ENCODE peak calls at places on chromosomes 16 and 17, in nine cellular contexts. Q, F, C, U, P, I, O, L and E are unnamed samples.

GRCh38 chr17:14760719-14761425 is 460.0 kb downstream of the HS3ST3B1 start:
- DNase-seq in Q (no peak), F (no peak), C (no peak), U (no peak), P (no peak), I (no peak), O (no peak), L (no peak), E (no peak)

GRCh38 chr16:80948886-80949502 is 57.7 kb downstream of the CMC2 start:
- DNase-seq in Q (no peak), F (peak), C (peak), U (no peak), P (peak), I (peak), O (peak), L (no peak), E (peak)

GRCh38 chr16:28313587-28313986 is 21.3 kb downstream of the SBK1 start:
- DNase-seq in Q (no peak), F (no peak), C (no peak), U (no peak), P (no peak), I (no peak), O (no peak), L (no peak), E (no peak)

GRCh38 chr17:79690988-79691836 is 39.5 kb upstream of the ENPP7 start:
- DNase-seq in Q (no peak), F (no peak), C (no peak), U (no peak), P (no peak), I (no peak), O (no peak), L (no peak), E (no peak)

GRCh38 chr16:61362583-61362982 is 673.7 kb downstream of the CDH8 start:
- DNase-seq in Q (no peak), F (no peak), C (no peak), U (no peak), P (no peak), I (no peak), O (no peak), L (no peak), E (no peak)

GRCh38 chr17:11372692-11373091 is 131.7 kb downstream of the SHISA6 start:
- DNase-seq in Q (no peak), F (no peak), C (no peak), U (no peak), P (peak), I (no peak), O (no peak), L (no peak), E (no peak)

GRCh38 chr17:31586946-31587345 is 195.5 kb downstream of the RAB11FIP4 start:
- DNase-seq in Q (no peak), F (peak), C (no peak), U (peak), P (no peak), I (no peak), O (no peak), L (no peak), E (no peak)

GRCh38 chr17:61340431-61340830 is 59.2 kb upstream of the TBX2 start:
- DNase-seq in Q (no peak), F (peak), C (no peak), U (no peak), P (no peak), I (no peak), O (no peak), L (no peak), E (no peak)

GRCh38 chr17:1967092-1967662 is 58.0 kb downstream of the RTN4RL1 start:
- DNase-seq in Q (peak), F (no peak), C (no peak), U (no peak), P (no peak), I (no peak), O (peak), L (peak), E (no peak)

GRCh38 chr17:6377906-6378305 is 57.0 kb downstream of the AIPL1 start:
- DNase-seq in Q (no peak), F (no peak), C (no peak), U (no peak), P (no peak), I (no peak), O (no peak), L (no peak), E (no peak)

GRCh38 chr17:81599719-81600486 is 37.0 kb downstream of the NPLOC4 start:
- DNase-seq in Q (no peak), F (no peak), C (peak), U (peak), P (peak), I (no peak), O (no peak), L (no peak), E (no peak)

GRCh38 chr17:62627219-62627903 is at the start of gene MRC2:
- DNase-seq in Q (no peak), F (peak), C (peak), U (peak), P (peak), I (peak), O (peak), L (no peak), E (peak)

GRCh38 chr16:30372725-30373124 is 1.9 kb upstream of the MYL11 start:
- DNase-seq in Q (no peak), F (no peak), C (no peak), U (no peak), P (no peak), I (no peak), O (no peak), L (no peak), E (no peak)

GRCh38 chr16:57748596-57748995 is 13.0 kb downstream of the KATNB1 start:
- DNase-seq in Q (no peak), F (no peak), C (no peak), U (no peak), P (no peak), I (no peak), O (peak), L (no peak), E (no peak)

GRCh38 chr17:13311301-13311700 is 290.4 kb downstream of the HS3ST3A1 start:
- DNase-seq in Q (no peak), F (no peak), C (no peak), U (no peak), P (no peak), I (no peak), O (no peak), L (no peak), E (no peak)

GRCh38 chr17:1003972-1004768 is 7.2 kb downstream of the TIMM22 start:
- DNase-seq in Q (no peak), F (no peak), C (peak), U (no peak), P (no peak), I (peak), O (peak), L (peak), E (no peak)

GRCh38 chr16:87499189-87499486 is 6.3 kb upstream of the ZCCHC14 start:
- DNase-seq in Q (no peak), F (no peak), C (no peak), U (no peak), P (no peak), I (no peak), O (no peak), L (no peak), E (peak)

GRCh38 chr17:56174421-56174820 is 21.1 kb downstream of the ANKFN1 start:
- DNase-seq in Q (no peak), F (no peak), C (no peak), U (no peak), P (no peak), I (no peak), O (no peak), L (no peak), E (no peak)

GRCh38 chr17:77332034-77332971 is 191.5 kb downstream of the SEC14L1 start:
- DNase-seq in Q (peak), F (no peak), C (peak), U (peak), P (peak), I (peak), O (no peak), L (peak), E (no peak)

GRCh38 chr17:39667262-39668140 is 752 bp upstream of the PNMT start:
- DNase-seq in Q (no peak), F (peak), C (peak), U (no peak), P (peak), I (peak), O (peak), L (peak), E (no peak)

GRCh38 chr16:75102595-75102994 is 14.0 kb downstream of the LDHD start:
- DNase-seq in Q (no peak), F (no peak), C (no peak), U (no peak), P (no peak), I (no peak), O (no peak), L (no peak), E (no peak)

GRCh38 chr16:6020162-6020980 is 922.8 kb upstream of the EEF2KMT start:
- DNase-seq in Q (no peak), F (no peak), C (no peak), U (no peak), P (no peak), I (no peak), O (no peak), L (no peak), E (no peak)

GRCh38 chr17:1208966-1209365 is 29.2 kb upstream of the ABR start:
- DNase-seq in Q (no peak), F (no peak), C (no peak), U (no peak), P (no peak), I (no peak), O (no peak), L (no peak), E (no peak)

GRCh38 chr16:23195415-23195978 is 13.0 kb downstream of the SCNN1G start:
- DNase-seq in Q (no peak), F (no peak), C (no peak), U (no peak), P (no peak), I (no peak), O (no peak), L (no peak), E (no peak)

GRCh38 chr17:1137465-1137894 is 42.3 kb downstream of the ABR start:
- DNase-seq in Q (no peak), F (no peak), C (no peak), U (no peak), P (peak), I (peak), O (no peak), L (no peak), E (no peak)

GRCh38 chr16:85199880-85200279 is 87.6 kb upstream of the CIBAR2 start:
- DNase-seq in Q (no peak), F (no peak), C (no peak), U (no peak), P (no peak), I (no peak), O (no peak), L (no peak), E (no peak)

GRCh38 chr17:42782402-42783061 is 2.1 kb downstream of the WNK4 start:
- DNase-seq in Q (no peak), F (no peak), C (no peak), U (no peak), P (no peak), I (no peak), O (no peak), L (no peak), E (no peak)

GRCh38 chr17:1229354-1229890 is 40.8 kb upstream of the BHLHA9 start:
- DNase-seq in Q (no peak), F (peak), C (peak), U (peak), P (peak), I (peak), O (peak), L (peak), E (no peak)

GRCh38 chr17:61451538-61452300 is 503 bp upstream of the TBX4 start:
- DNase-seq in Q (no peak), F (no peak), C (no peak), U (peak), P (no peak), I (no peak), O (no peak), L (no peak), E (no peak)

GRCh38 chr16:11797166-11797956 is at the start of gene ZC3H7A:
- DNase-seq in Q (peak), F (peak), C (peak), U (peak), P (peak), I (peak), O (peak), L (peak), E (peak)
- TF ChIP-seq POLR2A in Q (peak), F (peak), C (peak), U (peak), P (peak), I (no peak), O (peak), L (no peak), E (peak)

GRCh38 chr16:4314532-4315184 is 1.2 kb upstream of the GLIS2 start:
- DNase-seq in Q (no peak), F (peak), C (peak), U (peak), P (no peak), I (no peak), O (peak), L (no peak), E (no peak)

GRCh38 chr16:4316732-4317461 is 1.0 kb downstream of the GLIS2 start:
- DNase-seq in Q (no peak), F (no peak), C (peak), U (peak), P (peak), I (no peak), O (peak), L (peak), E (peak)

GRCh38 chr16:4316103-4316731 is 350 bp downstream of the GLIS2 start:
- DNase-seq in Q (no peak), F (peak), C (no peak), U (peak), P (no peak), I (no peak), O (no peak), L (no peak), E (no peak)

GRCh38 chr16:4313563-4314531 is 2.0 kb upstream of the GLIS2 start:
- DNase-seq in Q (no peak), F (peak), C (peak), U (no peak), P (peak), I (no peak), O (peak), L (peak), E (no peak)

DNA sequence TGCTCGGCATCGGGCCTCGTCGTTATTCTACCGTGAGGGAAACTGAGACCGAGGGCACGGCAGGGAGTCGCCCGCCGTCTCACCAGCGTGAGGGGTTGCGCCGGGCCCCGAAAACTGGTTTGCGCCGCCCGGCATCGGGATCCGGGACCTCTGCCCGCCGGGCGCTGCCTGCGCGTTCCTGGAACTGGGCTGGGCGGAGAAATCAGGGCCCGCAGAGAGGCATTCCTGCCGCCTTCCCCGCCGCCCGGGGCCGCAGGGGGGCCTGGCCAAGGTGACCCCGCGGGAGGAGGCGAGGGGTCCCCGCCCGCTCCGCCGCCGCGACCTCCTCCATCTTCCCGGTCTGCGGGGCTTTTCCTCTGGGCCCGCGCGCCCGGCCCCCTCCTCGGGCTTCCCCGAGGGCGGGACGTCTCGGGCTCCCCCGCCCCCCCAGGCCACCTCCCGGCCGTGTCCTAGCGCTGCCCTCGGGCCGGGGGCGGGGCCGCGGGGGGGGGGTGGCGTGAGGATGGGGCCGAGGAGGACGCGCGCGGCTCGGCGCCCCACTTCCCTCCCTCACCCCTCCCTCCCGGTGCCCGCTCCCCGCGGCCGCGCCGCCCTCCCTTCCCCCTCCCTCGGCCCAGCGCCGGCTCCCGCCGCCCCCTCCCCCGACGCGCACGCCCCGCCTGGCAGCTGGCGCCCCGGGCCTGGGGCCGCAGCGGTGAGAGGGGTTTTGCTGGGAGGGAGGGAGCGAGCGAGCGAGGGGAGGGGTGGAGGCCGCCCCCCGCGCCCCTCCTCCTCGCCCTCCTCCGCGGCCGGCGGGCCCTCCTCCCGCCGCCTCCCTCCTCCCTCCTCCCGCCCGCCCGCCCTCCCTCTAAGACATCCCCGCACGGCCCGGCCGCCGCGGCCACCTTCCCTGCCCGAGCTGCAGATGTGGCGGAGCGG is at the start of gene GLIS2:
- DNase-seq in Q (no peak), F (peak), C (peak), U (peak), P (peak), I (peak), O (peak), L (peak), E (peak)
- TF ChIP-seq POLR2A in Q (no peak), F (no peak), C (peak), U (peak), P (no peak), I (no peak), O (peak), L (no peak), E (no peak)

GRCh38 chr17:27354051-27354490 is 60.2 kb downstream of the WSB1 start:
- DNase-seq in Q (no peak), F (no peak), C (no peak), U (peak), P (no peak), I (no peak), O (no peak), L (no peak), E (no peak)

GRCh38 chr17:27352481-27353460 is 58.9 kb downstream of the WSB1 start:
- DNase-seq in Q (no peak), F (no peak), C (peak), U (peak), P (no peak), I (no peak), O (peak), L (no peak), E (no peak)

GRCh38 chr17:27351741-27352140 is 57.8 kb downstream of the WSB1 start:
- DNase-seq in Q (no peak), F (no peak), C (no peak), U (no peak), P (no peak), I (no peak), O (no peak), L (no peak), E (no peak)

GRCh38 chr17:27354491-27355081 is 60.7 kb downstream of the WSB1 start:
- DNase-seq in Q (no peak), F (peak), C (no peak), U (no peak), P (no peak), I (no peak), O (peak), L (no peak), E (no peak)

DNA sequence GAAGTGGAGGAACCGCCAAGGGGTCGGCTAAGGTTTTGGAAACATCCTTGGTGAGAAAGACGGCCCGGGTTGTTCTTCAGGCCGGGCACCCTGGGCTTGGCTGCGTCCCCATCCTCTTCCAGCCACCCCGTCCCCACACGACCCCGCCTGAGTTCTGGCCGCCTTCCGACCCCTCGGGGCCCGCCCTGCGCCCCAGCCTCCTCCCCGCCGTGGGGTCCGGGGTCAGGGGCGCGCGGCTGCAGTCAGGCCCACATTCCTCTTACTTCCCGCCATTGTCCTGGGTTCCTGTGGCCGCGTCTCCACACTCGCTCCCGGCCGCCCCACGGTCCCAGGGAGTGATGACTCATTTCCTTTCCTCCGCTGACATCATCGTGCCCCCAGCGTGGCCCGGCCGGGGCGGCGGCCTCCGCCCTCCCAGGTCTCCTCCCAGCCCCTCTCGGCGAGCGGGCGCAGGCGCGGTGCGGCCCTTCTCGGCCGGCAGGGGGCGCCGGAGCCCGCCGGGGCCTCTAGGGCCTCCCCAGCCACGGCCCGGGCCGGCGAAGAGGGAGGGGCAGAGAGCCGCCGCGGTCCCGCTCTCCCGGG is 59.6 kb downstream of the WSB1 start:
- DNase-seq in Q (peak), F (peak), C (peak), U (peak), P (peak), I (peak), O (peak), L (peak), E (peak)
- TF ChIP-seq POLR2A in Q (peak), F (peak), C (peak), U (peak), P (peak), I (no peak), O (peak), L (no peak), E (peak)

DNA sequence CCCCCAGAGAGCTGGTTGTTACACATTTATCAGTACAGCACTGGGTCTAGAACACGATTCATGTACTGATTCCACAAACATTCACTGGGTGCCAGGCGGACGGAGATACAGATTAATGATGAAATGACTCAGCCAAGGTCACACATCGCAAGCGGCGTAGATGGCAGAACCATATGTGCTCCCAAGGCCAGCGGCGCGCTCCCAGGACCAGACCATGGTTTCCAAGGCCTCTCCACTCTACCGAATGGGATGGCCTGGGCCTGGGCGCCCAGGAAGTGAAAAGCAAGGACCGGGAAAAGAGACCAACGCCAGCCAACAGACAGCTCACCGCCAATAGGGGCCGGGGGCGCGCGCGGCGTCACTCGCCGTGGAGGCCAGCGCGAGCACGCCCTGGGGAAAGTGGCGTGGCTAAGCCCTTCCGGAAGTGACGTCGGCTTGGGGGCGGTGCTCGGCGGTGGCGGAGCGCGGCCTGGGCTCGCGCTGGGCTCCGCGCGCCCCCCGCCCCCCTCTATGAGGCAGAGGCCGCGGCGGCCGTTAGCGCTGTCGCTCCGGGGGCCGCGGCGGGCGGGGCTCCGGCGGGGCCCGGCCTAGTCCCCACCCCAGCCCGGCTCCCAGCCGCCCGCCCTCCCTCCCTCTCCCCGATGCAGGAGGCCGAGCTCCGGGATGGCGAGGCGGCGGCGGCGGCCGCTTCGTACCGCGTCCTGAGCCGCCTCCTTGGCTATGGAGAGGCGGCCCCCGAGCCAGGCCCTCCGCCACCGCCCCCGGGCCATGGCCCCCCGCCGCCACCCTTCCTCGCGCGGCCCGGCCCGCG is at the start of gene SOCS7:
- DNase-seq in Q (peak), F (peak), C (peak), U (peak), P (peak), I (peak), O (peak), L (peak), E (peak)
- TF ChIP-seq POLR2A in Q (peak), F (peak), C (peak), U (peak), P (peak), I (no peak), O (peak), L (no peak), E (peak)

GRCh38 chr17:57462007-57462579 is 205.8 kb downstream of the MSI2 start:
- DNase-seq in Q (no peak), F (no peak), C (no peak), U (no peak), P (no peak), I (no peak), O (no peak), L (no peak), E (no peak)
- TF ChIP-seq POLR2A in Q (no peak), F (no peak), C (no peak), U (no peak), P (no peak), I (no peak), O (no peak), L (no peak), E (no peak)